ENCODE peak calls at places on chromosomes 3 and 15, in four cellular contexts. U is A549, J is K562, C is HepG2. P is an unnamed sample.

GRCh38 chr3:112689989-112690388 is 49.0 kb upstream of the CCDC80 start:
- DNase-seq in U (no peak), J (no peak), C (no peak), P (no peak)

GRCh38 chr3:128506721-128507120 is 13.7 kb upstream of the GATA2 start:
- DNase-seq in U (no peak), J (no peak), C (no peak), P (no peak)

GRCh38 chr3:137946341-137946973 is 63.5 kb upstream of the CLDN18 start:
- DNase-seq in U (peak; percentile 33), J (peak; percentile 71), C (peak; percentile 62), P (no peak)

GRCh38 chr15:55700876-55701275 is 42.1 kb downstream of the PRTG start:
- DNase-seq in U (no peak), J (no peak), C (no peak), P (peak; percentile 3)

GRCh38 chr15:68333775-68334470 is 56.4 kb downstream of the FEM1B start:
- DNase-seq in U (no peak), J (no peak), C (no peak), P (no peak)

GRCh38 chr3:55243686-55244085 is 243.4 kb downstream of the WNT5A start:
- DNase-seq in U (no peak), J (no peak), C (no peak), P (no peak)

GRCh38 chr15:68434021-68434420 is 2.1 kb upstream of the ITGA11 start:
- DNase-seq in U (no peak), J (no peak), C (no peak), P (no peak)

GRCh38 chr15:74322558-74323180 is 44.8 kb downstream of the CYP11A1 start:
- DNase-seq in U (peak; percentile 65), J (peak; percentile 80), C (peak; percentile 41), P (no peak)

GRCh38 chr3:111917300-111917699 is 58.2 kb downstream of the PHLDB2 start:
- DNase-seq in U (peak; percentile 46), J (no peak), C (no peak), P (no peak)

GRCh38 chr15:71800190-71800589 is 10.2 kb upstream of the NR2E3 start:
- DNase-seq in U (no peak), J (no peak), C (no peak), P (no peak)

GRCh38 chr3:4425707-4426106 is 41.4 kb downstream of the SUMF1 start:
- DNase-seq in U (no peak), J (no peak), C (no peak), P (no peak)

GRCh38 chr3:88150371-88150770 is 612 bp downstream of the C3orf38 start:
- DNase-seq in U (no peak), J (no peak), C (no peak), P (no peak)

GRCh38 chr15:92810418-92811138 is 89.5 kb upstream of the CHD2 start:
- DNase-seq in U (no peak), J (peak; percentile 39), C (no peak), P (no peak)

GRCh38 chr15:62365795-62366442 is 200.8 kb upstream of the C2CD4B start:
- DNase-seq in U (no peak), J (no peak), C (peak; percentile 30), P (no peak)

GRCh38 chr3:122563717-122564025 is 429 bp downstream of the PARP9 start:
- DNase-seq in U (no peak), J (no peak), C (no peak), P (no peak)

GRCh38 chr3:15326037-15326436 is 6.3 kb downstream of the SH3BP5 start:
- DNase-seq in U (no peak), J (no peak), C (no peak), P (no peak)

GRCh38 chr15:77607111-77607893 is 25.4 kb downstream of the LINGO1 start:
- DNase-seq in U (no peak), J (peak; percentile 60), C (no peak), P (no peak)

GRCh38 chr15:78440375-78441373 is 2.7 kb downstream of the IREB2 start:
- DNase-seq in U (no peak), J (no peak), C (no peak), P (no peak)

GRCh38 chr15:63487076-63487757 is 17.2 kb upstream of the USP3 start:
- DNase-seq in U (peak; percentile 96), J (peak; percentile 89), C (peak; percentile 66), P (no peak)

GRCh38 chr15:55108858-55109518 is 87.8 kb downstream of the RSL24D1 start:
- DNase-seq in U (peak; percentile 64), J (peak; percentile 69), C (peak; percentile 40), P (peak; percentile 9)

GRCh38 chr3:160225181-160226025 is at the start of gene C3orf80:
- DNase-seq in U (peak; percentile 49), J (peak; percentile 56), C (peak; percentile 12), P (no peak)

GRCh38 chr3:153084431-153084830 is 77.6 kb upstream of the RAP2B start:
- DNase-seq in U (no peak), J (no peak), C (no peak), P (no peak)

DNA sequence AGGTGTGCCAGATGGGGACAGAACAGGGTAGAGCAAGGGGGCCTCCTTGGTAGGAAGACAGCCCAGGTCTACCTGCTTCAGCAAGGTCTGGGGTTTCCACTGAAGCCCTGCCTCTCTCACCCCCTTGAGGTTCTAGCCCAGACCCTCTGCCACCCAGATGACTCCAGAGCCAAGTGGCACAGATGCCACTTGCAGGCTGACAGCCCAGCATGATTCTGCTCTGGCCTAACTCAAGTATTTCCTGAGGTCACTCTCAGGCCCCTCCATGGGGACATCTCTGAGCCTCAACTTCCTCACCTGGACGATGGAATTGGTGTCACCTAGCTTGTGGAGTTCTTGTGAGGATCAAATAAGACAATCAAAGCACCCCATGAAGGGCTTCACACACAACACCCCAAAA is 23.9 kb downstream of the PLXNB1 start:
- DNase-seq in U (no peak), J (no peak), C (no peak), P (no peak)
- TF ChIP-seq CHD4 in U (no peak), J (no peak), C (no peak), P (no peak)

DNA sequence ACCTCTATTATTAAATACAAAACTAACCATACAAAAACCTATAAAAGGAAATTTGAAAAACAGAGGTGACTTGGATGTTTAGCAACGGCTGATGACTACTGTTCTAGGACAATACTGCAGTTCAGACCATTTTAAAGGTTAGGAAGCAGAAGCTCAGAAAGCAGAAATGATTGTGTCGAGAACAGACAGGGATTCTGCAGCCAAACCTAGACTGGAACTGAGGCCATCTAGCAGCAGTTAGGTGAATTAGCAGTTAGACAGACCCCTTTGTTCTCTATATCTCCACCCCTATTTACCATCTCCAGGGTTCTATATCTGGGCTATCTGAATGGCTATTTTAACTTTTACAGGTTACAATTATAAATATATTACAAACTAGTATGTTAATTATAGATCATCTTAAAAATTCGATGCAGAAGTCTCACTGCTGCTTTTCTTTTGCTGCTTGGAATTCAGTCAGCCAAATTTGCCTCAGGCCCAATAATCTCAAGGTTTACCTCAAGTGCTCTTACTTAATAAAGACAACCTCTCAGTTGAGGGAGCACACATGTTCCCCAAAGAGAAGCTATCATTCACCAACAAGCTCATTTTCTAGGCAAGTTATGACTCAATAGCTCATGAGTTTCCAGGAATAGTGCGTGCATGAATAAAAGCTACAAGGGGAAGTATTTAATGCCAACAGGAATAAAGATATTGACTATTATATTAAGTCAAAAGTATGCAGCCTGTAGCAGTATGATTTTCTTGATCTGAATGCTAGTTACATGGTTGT is 9.3 kb upstream of the IL1RAP start:
- DNase-seq in U (no peak), J (no peak), C (peak; percentile 27), P (no peak)
- TF ChIP-seq CHD4 in U (no peak), J (no peak), C (no peak), P (no peak)

GRCh38 chr3:190617185-190617584 is 103.3 kb downstream of the IL1RAP start:
- DNase-seq in U (no peak), J (no peak), C (peak; percentile 92), P (peak; percentile 25)
- TF ChIP-seq CHD4 in U (no peak), J (no peak), C (peak; percentile 71), P (no peak)

DNA sequence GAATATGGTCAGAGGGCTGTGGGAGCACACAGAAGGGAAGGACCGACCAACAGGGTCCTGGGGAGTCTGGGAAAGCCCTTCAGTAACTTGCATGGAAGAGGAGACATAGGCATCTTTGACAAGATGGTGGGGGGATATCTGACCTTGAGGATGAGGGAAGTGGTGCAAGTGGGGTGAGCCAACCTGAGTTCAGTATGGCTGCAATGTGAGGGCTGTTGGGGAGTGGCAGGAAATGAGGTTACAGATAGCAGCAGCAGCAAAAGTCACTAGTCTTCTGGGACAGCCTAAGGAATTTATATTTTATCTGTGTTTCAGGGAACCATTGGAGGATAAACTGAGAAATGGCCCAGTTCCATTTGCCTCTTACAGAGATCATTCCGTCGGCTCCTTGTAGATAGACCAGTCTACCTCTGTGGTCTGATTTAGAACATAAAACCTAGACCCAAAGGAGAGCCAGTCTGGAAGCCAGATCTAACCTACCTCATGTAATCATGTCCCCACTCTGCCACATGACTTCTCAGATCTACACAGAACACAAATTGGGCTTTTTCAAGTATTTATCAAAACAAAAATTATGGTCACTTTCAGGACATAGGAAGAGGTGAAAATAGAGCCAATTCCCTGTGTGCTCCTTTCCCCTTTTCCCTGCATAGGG is 75.6 kb downstream of the ST6GAL1 start:
- DNase-seq in U (no peak), J (no peak), C (no peak), P (no peak)
- TF ChIP-seq CHD4 in U (no peak), J (no peak), C (no peak), P (no peak)

GRCh38 chr3:194266658-194267005 is 84.5 kb downstream of the CPN2 start:
- DNase-seq in U (no peak), J (no peak), C (no peak), P (no peak)
- TF ChIP-seq CHD4 in U (no peak), J (no peak), C (no peak), P (no peak)

DNA sequence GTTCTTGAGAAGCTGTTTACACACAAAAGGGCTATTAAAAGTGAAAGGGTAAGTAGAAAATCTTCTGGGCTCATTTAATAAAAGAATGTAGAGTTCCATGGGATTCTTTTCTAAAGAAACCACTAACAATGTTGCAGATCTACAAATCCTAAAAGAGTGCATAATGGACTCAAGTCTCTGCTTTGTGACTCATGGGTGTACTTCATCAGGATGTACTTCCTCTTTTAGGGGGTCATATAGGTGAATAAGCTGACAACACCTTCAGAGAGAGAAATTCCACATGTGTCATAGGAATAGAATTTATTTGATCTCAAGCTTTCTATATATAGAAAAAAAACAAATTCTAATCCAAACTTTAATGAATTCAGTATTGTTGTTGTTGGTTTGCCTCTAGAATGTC is 355.5 kb downstream of the TIGIT start:
- DNase-seq in U (peak; percentile 13), J (no peak), C (peak; percentile 69), P (no peak)
- TF ChIP-seq CHD4 in U (no peak), J (no peak), C (no peak), P (no peak)

GRCh38 chr3:38311474-38311873 is 29.4 kb downstream of the SLC22A14 start:
- DNase-seq in U (no peak), J (no peak), C (no peak), P (no peak)
- TF ChIP-seq CHD4 in U (no peak), J (no peak), C (no peak), P (no peak)

P was measured in GM12878.